ENCODE peak calls at places on chromosomes 5 and 9, in four cellular contexts. D, J, B and Z are unnamed samples.

GRCh38 chr5:55544341-55544740 is 9.6 kb upstream of the PLPP1 start:
- DNase-seq in D (no peak), J (no peak), B (no peak), Z (no peak)

GRCh38 chr9:93287189-93287552 is 103.2 kb downstream of the WNK2 start:
- DNase-seq in D (no peak), J (no peak), B (no peak), Z (no peak)

GRCh38 chr9:76369583-76369982 is 24.6 kb downstream of the RFK start:
- DNase-seq in D (no peak), J (peak), B (no peak), Z (peak)

GRCh38 chr9:10843151-10843550 is 230.3 kb upstream of the PTPRD start:
- DNase-seq in D (no peak), J (no peak), B (no peak), Z (peak)

GRCh38 chr5:150295172-150295611 is 5.6 kb upstream of the CAMK2A start:
- DNase-seq in D (no peak), J (no peak), B (no peak), Z (no peak)

GRCh38 chr9:32335127-32335526 is 49.3 kb upstream of the ACO1 start:
- DNase-seq in D (no peak), J (no peak), B (no peak), Z (no peak)

GRCh38 chr5:1731091-1731639 is 68.5 kb downstream of the MRPL36 start:
- DNase-seq in D (no peak), J (no peak), B (no peak), Z (no peak)

GRCh38 chr5:81687292-81687691 is 63.6 kb downstream of the SSBP2 start:
- DNase-seq in D (no peak), J (no peak), B (no peak), Z (no peak)

GRCh38 chr5:124377386-124377785 is 369.1 kb downstream of the ZNF608 start:
- DNase-seq in D (no peak), J (no peak), B (no peak), Z (no peak)

GRCh38 chr5:11777096-11777495 is 127.2 kb downstream of the CTNND2 start:
- DNase-seq in D (no peak), J (no peak), B (no peak), Z (no peak)

GRCh38 chr5:56827923-56828322 is 12.6 kb downstream of the MAP3K1 start:
- DNase-seq in D (no peak), J (no peak), B (no peak), Z (no peak)

GRCh38 chr9:27426717-27427645 is 97.1 kb upstream of the IFNK start:
- DNase-seq in D (no peak), J (no peak), B (no peak), Z (no peak)

GRCh38 chr9:131409458-131409992 is 15.6 kb downstream of the PRRC2B start:
- DNase-seq in D (no peak), J (no peak), B (no peak), Z (no peak)

GRCh38 chr5:173420108-173420507 is 91.9 kb upstream of the STC2 start:
- DNase-seq in D (no peak), J (no peak), B (no peak), Z (no peak)

GRCh38 chr9:105385372-105385985 is 62.4 kb upstream of the FSD1L start:
- DNase-seq in D (peak), J (peak), B (peak), Z (no peak)

GRCh38 chr5:73946278-73946677 is 320.3 kb downstream of the ARHGEF28 start:
- DNase-seq in D (no peak), J (no peak), B (no peak), Z (no peak)

GRCh38 chr9:93815135-93815534 is 140.0 kb downstream of the BARX1 start:
- DNase-seq in D (no peak), J (no peak), B (no peak), Z (no peak)

GRCh38 chr9:112874006-112874405 is 16.7 kb downstream of the SLC46A2 start:
- DNase-seq in D (no peak), J (no peak), B (no peak), Z (no peak)

GRCh38 chr9:13213337-13213736 is 66.2 kb downstream of the MPDZ start:
- DNase-seq in D (no peak), J (no peak), B (no peak), Z (no peak)

GRCh38 chr9:77897292-77897691 is 134.3 kb downstream of the GNAQ start:
- DNase-seq in D (no peak), J (no peak), B (no peak), Z (no peak)

GRCh38 chr5:32217886-32218396 is 43.8 kb upstream of the GOLPH3 start:
- DNase-seq in D (peak), J (peak), B (no peak), Z (no peak)

GRCh38 chr9:77417570-77417969 is 230.6 kb downstream of the GNA14 start:
- DNase-seq in D (no peak), J (no peak), B (no peak), Z (no peak)

GRCh38 chr5:4089087-4089486 is 493.5 kb downstream of the IRX1 start:
- DNase-seq in D (no peak), J (no peak), B (no peak), Z (no peak)

GRCh38 chr5:161851691-161852299 is 3.9 kb downstream of the GABRA1 start:
- DNase-seq in D (no peak), J (no peak), B (no peak), Z (no peak)

GRCh38 chr5:179827684-179828083 is 7.0 kb downstream of the SQSTM1 start:
- DNase-seq in D (no peak), J (no peak), B (no peak), Z (no peak)

GRCh38 chr5:134432174-134432573 is 20.5 kb upstream of the CDKN2AIPNL start:
- DNase-seq in D (no peak), J (no peak), B (no peak), Z (no peak)

GRCh38 chr9:21709464-21710058 is 92.9 kb upstream of the MTAP start:
- DNase-seq in D (no peak), J (peak), B (peak), Z (no peak)

GRCh38 chr5:132426525-132427138 is 57.1 kb downstream of the SLC22A5 start:
- DNase-seq in D (peak), J (peak), B (peak), Z (no peak)

GRCh38 chr9:87714819-87715218 is 11.1 kb upstream of the CTSL start:
- DNase-seq in D (no peak), J (peak), B (no peak), Z (no peak)

DNA sequence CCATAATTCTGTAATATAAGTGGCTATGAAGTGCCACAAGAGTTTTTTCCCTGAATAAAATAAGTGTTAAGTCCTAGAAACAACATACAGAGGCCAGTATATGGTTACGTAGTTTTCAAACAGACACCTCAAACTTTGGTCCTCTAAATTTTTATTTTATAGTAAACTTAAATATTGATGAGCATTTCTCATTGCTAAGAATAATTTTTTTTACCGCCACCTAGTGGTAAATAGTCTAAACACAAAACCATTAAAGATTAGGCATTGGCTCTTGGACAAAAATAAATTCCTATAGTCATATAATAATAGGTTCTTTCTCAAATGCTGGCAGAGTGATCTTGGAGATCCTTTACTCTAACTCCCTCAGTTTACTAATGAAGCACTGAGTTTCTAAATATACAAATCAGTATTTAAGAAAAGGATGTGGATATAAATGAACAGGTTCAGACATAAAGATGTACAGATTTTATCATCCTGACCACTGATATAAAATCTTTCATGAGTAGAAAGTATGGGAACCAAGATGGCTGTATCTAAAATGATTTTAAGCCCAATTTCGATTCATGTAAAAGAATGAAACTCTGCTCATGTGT is 136.2 kb downstream of the FANCC start:
- DNase-seq in D (no peak), J (no peak), B (no peak), Z (no peak)
- TF ChIP-seq CTCF in D (peak), J (no peak), B (peak), Z (peak)

GRCh38 chr5:71697967-71698366 is 21.1 kb upstream of the CARTPT start:
- DNase-seq in D (no peak), J (no peak), B (no peak), Z (no peak)
- TF ChIP-seq CTCF in D (peak), J (no peak), B (peak), Z (peak)

GRCh38 chr5:8844206-8844605 is 701.7 kb downstream of the SEMA5A start:
- DNase-seq in D (no peak), J (no peak), B (no peak), Z (no peak)
- TF ChIP-seq CTCF in D (no peak), J (no peak), B (no peak), Z (no peak)

DNA sequence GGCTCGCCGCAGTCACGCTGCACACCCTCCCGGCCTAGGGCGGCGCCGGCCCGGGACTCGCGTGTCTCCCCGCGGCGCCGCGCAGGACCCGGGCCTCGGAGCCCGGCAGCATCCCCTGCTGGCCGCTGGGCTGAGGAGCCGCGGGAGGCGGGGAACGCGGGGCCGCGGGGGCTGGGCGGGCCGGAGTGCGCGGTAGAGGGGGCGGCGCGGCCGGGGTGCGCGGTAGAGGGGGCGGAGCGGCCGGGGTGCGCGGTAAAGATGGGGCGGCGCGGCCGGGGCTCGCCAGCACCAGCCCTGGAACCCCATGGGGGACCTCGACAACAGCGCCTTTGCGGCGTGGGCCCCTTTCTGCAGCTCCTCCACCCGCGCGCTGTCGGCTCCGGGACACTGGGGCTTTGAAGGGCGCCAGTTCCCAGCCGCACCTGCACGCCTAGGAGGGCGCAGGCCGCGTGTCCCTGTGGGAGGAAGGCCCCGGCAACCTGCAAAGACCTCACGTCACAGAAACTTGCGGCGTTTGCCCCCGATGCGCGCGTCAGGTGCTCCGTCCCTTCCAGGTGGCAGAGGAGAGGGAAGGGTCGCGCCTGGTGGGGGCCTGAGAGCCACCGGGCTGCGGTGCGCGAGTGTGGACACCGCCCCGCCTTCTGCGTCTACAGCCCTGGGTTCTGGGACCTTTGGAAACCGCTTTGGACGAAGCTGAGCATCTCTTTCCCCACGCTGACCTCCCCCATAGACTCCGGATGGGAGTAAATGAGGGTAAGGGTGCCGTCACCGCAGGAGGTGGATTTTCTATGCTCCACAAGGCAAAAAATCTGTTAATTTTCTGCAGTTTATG is 49.6 kb downstream of the NSUN2 start:
- DNase-seq in D (no peak), J (no peak), B (no peak), Z (peak)
- TF ChIP-seq CTCF in D (peak), J (peak), B (no peak), Z (peak)

DNA sequence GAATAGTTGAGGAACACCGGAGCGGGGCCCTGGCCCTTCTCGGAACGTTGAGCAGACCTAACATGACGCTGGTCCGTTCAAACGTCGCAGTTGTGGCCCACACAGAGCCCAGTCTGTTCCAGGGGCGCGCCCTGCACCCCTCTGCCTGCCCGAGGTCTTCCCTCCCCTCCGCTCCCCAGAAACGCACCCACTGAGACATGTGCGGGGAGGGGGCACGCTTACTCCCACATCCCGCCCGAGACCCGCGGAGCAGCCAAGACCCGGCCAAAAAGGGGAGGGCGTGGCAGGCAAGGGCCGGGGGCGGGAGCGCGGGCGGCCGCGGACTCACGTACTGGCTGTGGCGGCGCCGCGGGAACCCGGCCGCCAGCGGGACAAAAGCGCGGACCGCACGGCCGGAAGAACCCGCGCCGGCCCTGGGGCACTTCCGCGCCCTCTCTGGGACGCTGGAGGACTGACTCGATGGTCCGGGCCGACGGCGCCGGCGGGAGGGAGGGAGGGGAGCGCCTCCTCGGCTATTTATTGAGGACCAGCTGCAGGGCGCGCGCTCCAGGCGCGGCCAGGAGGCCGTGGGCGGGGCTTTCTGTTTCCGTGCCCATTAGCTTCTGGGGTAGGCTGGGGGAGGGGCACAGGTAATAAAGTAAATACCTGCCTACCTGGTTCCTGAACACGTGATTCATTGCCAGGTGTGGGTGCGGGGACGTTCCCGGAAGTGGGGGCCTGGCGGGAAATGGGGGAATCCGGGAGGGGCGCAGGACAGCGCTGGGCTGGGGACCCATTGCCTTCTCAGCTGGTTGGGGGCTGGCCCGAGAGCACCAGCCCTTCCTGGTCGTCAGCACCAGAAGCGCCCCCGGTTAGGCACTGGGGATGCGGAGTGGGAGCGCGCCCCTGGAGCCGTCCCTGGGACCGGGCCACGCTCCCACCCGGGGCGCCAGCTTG is at the start of gene ZFP62:
- DNase-seq in D (peak), J (peak), B (peak), Z (peak)
- TF ChIP-seq CTCF in D (no peak), J (peak), B (peak), Z (no peak)

DNA sequence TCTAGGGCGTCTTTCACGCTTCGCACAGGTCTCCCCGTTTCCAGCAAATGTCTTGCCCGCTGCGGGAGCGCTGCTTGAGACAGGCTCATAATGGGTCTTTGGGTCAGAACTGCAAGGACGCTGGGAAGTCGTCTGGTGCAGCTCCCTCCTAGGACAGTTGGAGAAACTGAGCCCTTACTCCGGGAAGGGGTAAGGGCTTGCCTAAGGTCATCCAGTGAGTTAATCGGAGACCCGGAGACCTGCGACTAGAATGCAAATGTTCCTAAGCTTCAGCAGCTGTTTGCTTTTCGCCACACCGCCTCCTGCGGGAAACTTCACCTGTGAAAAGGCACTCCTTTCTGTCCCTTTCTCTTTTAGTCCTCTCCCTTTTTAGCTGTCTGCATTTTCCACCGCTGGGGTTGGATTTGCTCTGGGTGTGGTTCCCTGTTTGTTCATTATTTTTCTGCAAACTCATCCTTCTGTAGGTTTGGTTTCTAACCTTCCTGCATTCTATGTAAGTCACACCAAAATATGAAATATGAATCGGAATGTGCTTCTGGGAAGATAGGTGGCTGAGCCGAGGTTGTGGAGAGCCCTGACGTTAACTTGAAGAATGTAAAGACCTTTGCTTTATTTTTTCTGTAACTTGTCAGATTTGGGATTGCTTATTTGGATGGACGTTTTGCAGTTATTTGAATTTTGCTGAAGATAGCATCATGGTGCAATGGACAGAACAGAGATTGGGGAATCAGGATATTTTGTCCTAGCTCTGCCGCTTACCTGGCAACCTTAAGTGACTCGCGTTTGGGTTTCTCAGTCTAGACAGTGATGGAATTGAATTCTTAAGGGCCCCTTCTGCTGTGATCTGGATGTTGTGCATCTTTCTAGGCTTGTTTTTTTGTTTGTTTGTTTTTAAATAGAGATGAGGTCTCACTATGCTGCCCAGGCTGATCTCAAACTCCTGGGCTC is 909 bp downstream of the SLC36A1 start:
- DNase-seq in D (no peak), J (no peak), B (no peak), Z (no peak)
- TF ChIP-seq CTCF in D (peak), J (no peak), B (no peak), Z (peak)

GRCh38 chr9:19033015-19033414 is at the start of gene SAXO1:
- DNase-seq in D (no peak), J (no peak), B (no peak), Z (no peak)
- TF ChIP-seq CTCF in D (no peak), J (no peak), B (no peak), Z (no peak)